ENCODE peak calls at places on chromosomes 2 and 18, in six cellular contexts. V is HepG2, N is stomach, I is transverse colon, G is upper lobe of left lung, M is H1. R is an unnamed sample. For H3K9me3, the result is how much of the 10 kb centered on the place peaks cover.

GRCh38 chr2:120751553-120751952 is 15.9 kb downstream of the GLI2 start:
- DNase-seq in V (no peak), N (no peak), I (no peak), G (no peak), M (no peak), R (no peak)

GRCh38 chr2:223053431-223054192 is 1.6 kb downstream of the KCNE4 start:
- DNase-seq in V (no peak), N (no peak), I (no peak), G (no peak), M (no peak), R (no peak)

GRCh38 chr18:46756559-46757201 is at the start of gene ST8SIA5:
- DNase-seq in V (no peak), N (no peak), I (no peak), G (no peak), M (peak), R (no peak)

GRCh38 chr2:137938204-137938603 is 26.1 kb upstream of the HNMT start:
- DNase-seq in V (peak), N (no peak), I (no peak), G (no peak), M (no peak), R (no peak)

GRCh38 chr18:41767960-41768359 is 187.1 kb upstream of the PIK3C3 start:
- DNase-seq in V (no peak), N (no peak), I (no peak), G (no peak), M (no peak), R (no peak)

GRCh38 chr18:62610509-62611394 is 87.9 kb downstream of the ZCCHC2 start:
- DNase-seq in V (no peak), N (no peak), I (no peak), G (no peak), M (no peak), R (no peak)

GRCh38 chr2:226679389-226680057 is 120.1 kb downstream of the IRS1 start:
- DNase-seq in V (no peak), N (no peak), I (no peak), G (no peak), M (no peak), R (no peak)

GRCh38 chr18:13145636-13146190 is 72.8 kb upstream of the LDLRAD4 start:
- DNase-seq in V (peak), N (no peak), I (no peak), G (no peak), M (no peak), R (no peak)

GRCh38 chr2:219803294-219803693 is 175.9 kb downstream of the SLC4A3 start:
- DNase-seq in V (no peak), N (no peak), I (no peak), G (no peak), M (no peak), R (no peak)

GRCh38 chr2:85737481-85737880 is 16.3 kb upstream of the ATOH8 start:
- DNase-seq in V (peak), N (peak), I (peak), G (no peak), M (no peak), R (no peak)

GRCh38 chr2:160317113-160318099 is 117.3 kb upstream of the ITGB6 start:
- DNase-seq in V (no peak), N (no peak), I (no peak), G (no peak), M (no peak), R (no peak)

GRCh38 chr18:55322176-55322735 is 265.7 kb downstream of the TCF4 start:
- DNase-seq in V (no peak), N (peak), I (peak), G (peak), M (no peak), R (peak)

GRCh38 chr2:25301453-25302352 is 40.0 kb downstream of the DNMT3A start:
- DNase-seq in V (no peak), N (no peak), I (peak), G (peak), M (no peak), R (no peak)

GRCh38 chr2:187959821-187960220 is 331.9 kb upstream of the GULP1 start:
- DNase-seq in V (no peak), N (no peak), I (no peak), G (no peak), M (no peak), R (no peak)
- H3K27ac ChIP-seq in V (no peak), N (no peak), I (no peak), G (no peak), M (no peak), R (no peak)

DNA sequence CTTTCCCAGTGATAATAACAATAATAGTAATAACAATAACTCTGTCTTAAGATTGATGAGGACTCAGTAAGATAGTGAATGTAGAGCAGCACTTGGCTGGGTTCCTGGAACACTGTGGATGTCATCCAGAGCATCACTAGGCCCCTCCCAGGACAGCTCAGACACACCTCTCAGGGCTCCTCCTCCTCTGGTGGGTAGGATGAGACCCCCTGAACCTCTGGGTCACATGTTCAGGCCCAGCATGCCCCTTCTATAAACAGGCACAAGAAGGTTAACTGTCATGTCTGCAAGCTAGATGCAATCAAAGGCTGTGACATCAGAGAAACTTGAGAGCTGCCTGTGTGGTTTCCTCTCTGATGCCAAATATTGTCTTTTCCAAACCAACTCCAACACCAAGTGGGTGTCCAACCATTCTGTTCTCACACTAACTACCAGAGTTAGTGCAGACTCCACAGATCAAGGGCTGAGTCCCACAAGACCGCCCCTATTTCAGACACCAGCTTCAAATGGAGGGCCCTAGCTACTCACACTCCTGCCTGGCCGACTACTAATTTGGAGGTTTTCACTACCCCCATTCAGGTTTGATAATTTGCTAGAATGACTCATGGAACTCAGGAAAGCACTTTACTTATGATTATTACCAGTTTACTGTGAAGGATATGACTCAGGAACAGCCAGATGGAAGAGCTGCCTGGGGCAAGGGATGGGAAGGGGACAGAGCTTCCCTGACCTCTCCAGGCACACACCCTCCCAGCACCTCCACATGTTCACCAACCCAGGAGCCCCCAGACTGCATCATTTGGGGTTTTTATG is 46.4 kb upstream of the BZW1 start:
- DNase-seq in V (peak), N (no peak), I (no peak), G (no peak), M (no peak), R (no peak)
- TF ChIP-seq POLR2AphosphoS5 in V (no peak), N (no peak), I (no peak), G (no peak), M (no peak), R (no peak)

DNA sequence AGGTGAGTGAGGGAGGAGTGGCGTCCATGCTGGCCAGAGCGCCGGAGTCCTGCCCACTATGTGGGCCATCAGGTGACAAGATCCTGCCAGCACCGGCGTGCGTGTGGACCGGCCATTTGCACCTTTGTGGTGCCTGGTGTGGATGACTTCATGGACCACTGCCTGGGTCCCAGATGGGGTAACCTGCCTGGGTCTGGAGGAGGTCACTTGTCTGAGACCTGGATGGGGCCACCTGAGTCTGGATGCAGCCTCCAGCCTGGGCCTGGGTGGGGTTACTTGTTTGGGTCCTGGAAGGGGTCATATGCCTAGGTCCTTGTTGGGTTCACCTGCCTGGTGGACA is 299.6 kb downstream of the NDUFA10 start:
- DNase-seq in V (no peak), N (no peak), I (peak), G (peak), M (no peak), R (no peak)
- H3K9me3 ChIP-seq in V (under half), N (under half), I (under half), G (under half), M (under half), R (under half)

GRCh38 chr2:69978157-69978904 is 16.9 kb upstream of the ASPRV1 start:
- DNase-seq in V (no peak), N (no peak), I (no peak), G (peak), M (no peak), R (no peak)
- H3K27ac ChIP-seq in V (no peak), N (no peak), I (no peak), G (peak), M (no peak), R (no peak)

GRCh38 chr18:35467624-35468016 is 30.1 kb downstream of the INO80C start:
- DNase-seq in V (no peak), N (no peak), I (no peak), G (no peak), M (no peak), R (no peak)
- TF ChIP-seq POLR2AphosphoS5 in V (no peak), N (no peak), I (no peak), G (no peak), M (no peak), R (no peak)

GRCh38 chr2:15993232-15993610 is 52.9 kb downstream of the MYCN start:
- DNase-seq in V (no peak), N (no peak), I (no peak), G (no peak), M (no peak), R (no peak)

GRCh38 chr2:15990151-15991101 is 50.1 kb downstream of the MYCN start:
- DNase-seq in V (no peak), N (no peak), I (no peak), G (no peak), M (no peak), R (no peak)

GRCh38 chr2:15993666-15994065 is 53.3 kb downstream of the MYCN start:
- DNase-seq in V (no peak), N (no peak), I (no peak), G (no peak), M (no peak), R (no peak)

GRCh38 chr2:15991231-15991630 is 50.9 kb downstream of the MYCN start:
- DNase-seq in V (no peak), N (no peak), I (no peak), G (no peak), M (no peak), R (no peak)

GRCh38 chr2:15992457-15993231 is 52.3 kb downstream of the MYCN start:
- DNase-seq in V (no peak), N (no peak), I (no peak), G (no peak), M (no peak), R (no peak)
- H3K9me3 ChIP-seq in V (under half), N (under half), I (under half), G (under half), M (under half), R (under half)

DNA sequence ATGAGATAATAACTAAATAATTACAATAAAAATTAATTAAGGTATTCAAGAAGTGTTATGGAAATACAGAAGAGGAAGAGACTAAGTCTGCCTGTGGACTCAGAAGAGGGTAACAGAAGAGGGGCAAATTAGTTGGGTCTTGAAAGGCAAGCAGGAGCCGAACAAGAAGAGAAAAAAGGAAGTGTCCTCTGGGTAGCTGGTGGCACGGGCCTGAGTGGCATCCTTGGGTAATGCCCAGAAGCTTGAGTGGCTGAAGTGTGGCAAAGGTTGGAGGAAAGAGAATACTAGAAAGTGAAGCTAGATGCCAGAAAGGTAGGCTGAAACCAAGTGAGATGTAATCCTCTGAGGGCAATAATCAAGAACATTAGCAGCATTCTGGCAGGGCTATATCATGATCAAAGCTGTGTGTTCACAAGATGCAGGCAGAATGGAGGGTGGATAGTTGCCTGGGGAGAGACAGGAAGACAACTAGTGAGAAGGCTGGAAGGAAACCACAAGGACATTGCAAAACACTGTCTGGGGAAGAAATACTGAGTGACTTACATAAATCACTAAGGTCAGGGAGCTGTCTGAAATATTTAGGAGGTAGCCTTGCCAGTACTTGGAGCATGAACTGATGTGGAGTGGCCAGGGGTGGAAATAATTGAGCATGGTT is 16.2 kb downstream of the DOCK10 start:
- DNase-seq in V (no peak), N (no peak), I (no peak), G (peak), M (no peak), R (no peak)
- H3K27ac ChIP-seq in V (no peak), N (no peak), I (no peak), G (peak), M (no peak), R (no peak)